ENCODE peak calls at places on chromosomes 6 and 20, in four cellular contexts. Z is activated T-helper 1 cell treated with anti-CD3 and anti-CD28 coated beads, Interleukin-2, amount 50 U/mL, for 16 hours; I is fibroblast of pulmonary artery; J is endothelial cell. X is an unnamed sample.

GRCh38 chr6:161095916-161096315 is 104.3 kb downstream of the MAP3K4 start:
- DNase-seq in J (no peak), Z (no peak), I (no peak), X (peak)

GRCh38 chr20:62595491-62595890 is 46.8 kb upstream of the SLCO4A1 start:
- DNase-seq in I (peak), Z (no peak), J (no peak), X (peak)

GRCh38 chr20:32437391-32438074 is 79.4 kb downstream of the ASXL1 start:
- DNase-seq in I (no peak), Z (no peak), J (no peak), X (no peak)

GRCh38 chr20:36182604-36183154 is 28.1 kb downstream of the EPB41L1 start:
- DNase-seq in I (no peak), J (no peak), Z (no peak), X (no peak)

GRCh38 chr6:47097092-47097945 is 55.2 kb upstream of the ADGRF1 start:
- DNase-seq in Z (no peak), I (peak), J (peak), X (peak)

GRCh38 chr20:64164123-64164836 is at the start of gene MYT1:
- DNase-seq in I (no peak), J (no peak), Z (no peak), X (no peak)

GRCh38 chr20:19120011-19120410 is 92.4 kb upstream of the SLC24A3 start:
- DNase-seq in Z (no peak), J (no peak), I (no peak), X (no peak)

GRCh38 chr6:100721256-100721655 is 159.9 kb downstream of the ASCC3 start:
- DNase-seq in I (no peak), J (no peak), Z (no peak), X (peak)

GRCh38 chr20:46951840-46952497 is 57.3 kb downstream of the EYA2 start:
- DNase-seq in I (no peak), J (no peak), Z (no peak), X (no peak)

GRCh38 chr6:35079311-35080000 is 61.7 kb downstream of the TCP11 start:
- DNase-seq in I (no peak), J (no peak), Z (no peak), X (no peak)

GRCh38 chr20:58372836-58373235 is 16.2 kb upstream of the VAPB start:
- DNase-seq in J (no peak), I (no peak), Z (no peak), X (no peak)

GRCh38 chr20:35575958-35576357 is 34.1 kb downstream of the ERGIC3 start:
- DNase-seq in J (no peak), I (no peak), Z (no peak), X (no peak)

GRCh38 chr6:145898376-145898775 is 65.8 kb downstream of the SHPRH start:
- DNase-seq in Z (no peak), I (no peak), J (no peak), X (no peak)

GRCh38 chr20:438581-439469 is 23.5 kb downstream of the TBC1D20 start:
- DNase-seq in I (no peak), Z (peak), J (no peak), X (no peak)

X was measured in fibroblast of villous mesenchyme.